ENCODE peak calls at places on chromosomes 3 and 15, in six cellular contexts. L is endothelial cell of umbilical vein, Q is HepG2, Y is A549, A is GM12878, I is K562. X is an unnamed sample.

GRCh38 chr3:55315396-55315795 is 171.7 kb downstream of the WNT5A start:
- DNase-seq in L (no peak), Q (no peak), Y (no peak), A (no peak), I (no peak), X (no peak)

GRCh38 chr3:23748398-23749110 is 57.2 kb upstream of the UBE2E1 start:
- DNase-seq in L (no peak), Q (no peak), Y (no peak), A (no peak), I (no peak), X (peak)

GRCh38 chr15:25184356-25185155 is 229.8 kb downstream of the SNRPN start:
- DNase-seq in L (no peak), Q (no peak), Y (no peak), A (no peak), I (no peak), X (no peak)

GRCh38 chr15:43505723-43506122 is 11.7 kb upstream of the MAP1A start:
- DNase-seq in L (no peak), Q (no peak), Y (no peak), A (no peak), I (peak), X (no peak)

GRCh38 chr3:129485681-129486056 is 42.8 kb upstream of the RHO start:
- DNase-seq in L (peak), Q (no peak), Y (no peak), A (no peak), I (no peak), X (no peak)

GRCh38 chr3:86653801-86654200 is 337.1 kb downstream of the VGLL3 start:
- DNase-seq in L (no peak), Q (no peak), Y (no peak), A (no peak), I (no peak), X (no peak)

GRCh38 chr3:190619353-190619752 is 105.5 kb downstream of the IL1RAP start:
- DNase-seq in L (no peak), Q (no peak), Y (no peak), A (no peak), I (no peak), X (no peak)

GRCh38 chr3:115494826-115495225 is 128.5 kb upstream of the GAP43 start:
- DNase-seq in L (no peak), Q (no peak), Y (no peak), A (no peak), I (no peak), X (no peak)

GRCh38 chr3:106508331-106508893 is 639.6 kb upstream of the CBLB start:
- DNase-seq in L (no peak), Q (no peak), Y (no peak), A (no peak), I (no peak), X (no peak)

GRCh38 chr3:105368575-105369500 is 2.1 kb downstream of the ALCAM start:
- DNase-seq in L (peak), Q (peak), Y (peak), A (peak), I (no peak), X (peak)

GRCh38 chr15:92023971-92024370 is 170.5 kb downstream of the SLCO3A1 start:
- DNase-seq in L (no peak), Q (no peak), Y (no peak), A (no peak), I (no peak), X (no peak)

GRCh38 chr15:91561371-91562100 is 292.0 kb upstream of the SLCO3A1 start:
- DNase-seq in L (no peak), Q (no peak), Y (no peak), A (no peak), I (no peak), X (no peak)

GRCh38 chr3:150370129-150370602 is 37.9 kb upstream of the TSC22D2 start:
- DNase-seq in L (peak), Q (peak), Y (peak), A (no peak), I (peak), X (no peak)

GRCh38 chr3:58899159-58899952 is 150.5 kb downstream of the CFAP20DC start:
- DNase-seq in L (peak), Q (no peak), Y (no peak), A (peak), I (peak), X (peak)

GRCh38 chr15:34279341-34279740 is 54.5 kb downstream of the EMC4 start:
- DNase-seq in L (no peak), Q (no peak), Y (no peak), A (no peak), I (no peak), X (no peak)

GRCh38 chr3:134074790-134075567 is 45.3 kb upstream of the SLCO2A1 start:
- DNase-seq in L (peak), Q (no peak), Y (no peak), A (no peak), I (no peak), X (no peak)

GRCh38 chr3:120425196-120425595 is 25.6 kb downstream of the FSTL1 start:
- DNase-seq in L (no peak), Q (no peak), Y (no peak), A (no peak), I (no peak), X (no peak)

GRCh38 chr3:193335031-193335430 is 43.5 kb downstream of the ATP13A5 start:
- DNase-seq in L (no peak), Q (no peak), Y (no peak), A (no peak), I (no peak), X (no peak)

GRCh38 chr15:59087731-59088130 is 17.2 kb upstream of the CCNB2 start:
- DNase-seq in L (no peak), Q (no peak), Y (no peak), A (no peak), I (no peak), X (no peak)

GRCh38 chr3:16861432-16861831 is 23.3 kb upstream of the PLCL2 start:
- DNase-seq in L (no peak), Q (no peak), Y (no peak), A (no peak), I (no peak), X (no peak)
- TF ChIP-seq POLR2A in L (no peak), Q (no peak), Y (no peak), A (no peak), I (no peak), X (no peak)

GRCh38 chr3:70506775-70507174 is 194.3 kb upstream of the MDFIC2 start:
- DNase-seq in L (no peak), Q (no peak), Y (no peak), A (no peak), I (no peak), X (no peak)

DNA sequence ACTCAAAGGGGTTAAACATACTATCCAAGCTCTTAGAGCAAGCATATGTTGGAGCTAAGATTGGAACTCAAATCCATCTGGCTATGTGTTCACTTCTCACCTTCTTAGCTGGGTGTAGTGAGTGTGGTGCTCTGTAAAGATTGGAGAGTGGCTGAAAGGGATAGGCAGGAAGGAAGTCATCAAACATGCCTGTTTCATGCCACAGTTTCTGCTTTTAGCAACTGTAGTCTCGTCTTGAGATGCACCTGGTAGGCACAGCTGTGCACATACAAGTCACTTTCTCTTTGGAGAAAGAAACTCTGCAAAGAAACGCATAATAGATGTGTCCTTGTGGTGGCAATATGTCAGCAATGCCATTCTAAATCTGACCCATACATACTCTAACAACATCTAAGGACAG is 189.2 kb upstream of the MDFIC2 start:
- DNase-seq in L (no peak), Q (no peak), Y (no peak), A (no peak), I (no peak), X (no peak)
- TF ChIP-seq MYC in L (no peak), Q (no peak), Y (no peak), A (no peak), I (no peak), X (no peak)

DNA sequence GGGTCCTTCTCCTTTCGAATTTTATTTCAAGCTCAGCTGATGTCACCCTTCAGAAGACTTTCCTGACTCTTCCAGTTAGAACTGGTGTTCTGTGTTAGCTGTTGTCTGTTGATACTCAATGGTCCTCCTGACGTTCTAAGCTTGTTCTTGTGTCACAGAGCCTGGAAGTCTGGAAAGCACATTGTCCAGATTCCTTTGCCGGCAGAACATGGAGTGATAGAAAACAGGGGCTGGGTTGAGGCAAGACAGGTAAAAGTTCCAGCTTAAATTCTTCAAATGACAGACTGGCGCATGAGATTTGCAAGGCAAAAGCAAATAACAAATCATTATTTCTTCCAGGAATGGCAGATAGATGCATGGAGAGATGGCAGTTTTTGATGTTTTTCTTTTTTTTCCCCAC is 102.0 kb upstream of the CLSTN2 start:
- DNase-seq in L (no peak), Q (no peak), Y (no peak), A (no peak), I (no peak), X (no peak)
- TF ChIP-seq MAX in L (no peak), Q (no peak), Y (no peak), A (no peak), I (no peak), X (no peak)

DNA sequence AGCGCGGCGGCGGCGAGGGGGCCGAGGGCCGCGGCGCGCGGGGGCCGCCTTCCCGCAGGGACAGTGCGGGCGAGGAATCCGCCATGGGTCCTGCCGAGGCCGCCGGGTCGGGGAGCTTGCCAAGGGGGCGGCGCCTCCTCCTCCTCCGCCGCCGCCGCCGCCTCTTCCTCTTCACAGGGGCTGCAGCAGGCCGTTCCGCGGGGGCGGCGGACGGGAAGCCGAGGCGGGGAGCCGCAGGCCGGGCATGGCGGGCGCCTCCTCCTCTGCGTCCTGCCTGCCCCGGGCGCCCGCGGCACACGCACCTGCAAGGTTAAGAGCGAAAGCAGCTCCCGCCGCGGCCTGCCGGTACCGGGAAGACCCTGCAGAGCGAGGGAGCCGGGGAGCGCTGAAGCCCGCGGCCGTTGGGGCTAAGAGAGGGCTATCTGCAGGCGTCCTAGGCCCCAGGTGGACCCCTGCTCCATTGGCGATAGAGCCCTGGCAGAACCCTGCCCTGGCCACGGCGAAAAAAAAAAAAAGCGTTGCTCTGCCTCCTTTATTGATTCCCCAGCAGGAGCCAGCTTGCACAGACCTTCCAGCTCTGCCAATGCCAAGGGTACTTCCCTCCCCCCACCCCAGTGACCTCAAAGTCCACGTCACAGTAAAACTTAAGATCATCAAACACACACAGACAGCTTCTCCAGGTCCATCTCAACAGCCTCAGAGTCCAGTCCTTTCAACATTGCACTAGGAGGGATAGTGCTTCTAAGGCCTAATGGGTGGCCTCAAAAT is at the start of gene LYSMD2:
- DNase-seq in L (peak), Q (no peak), Y (peak), A (no peak), I (peak), X (peak)
- TF ChIP-seq POLR2A in L (no peak), Q (no peak), Y (peak), A (peak), I (no peak), X (peak)